ENCODE peak calls at places on chromosomes 4 and X, in four cellular contexts. One of them, this sample, is unnamed.

GRCh38 chr4:68278045-68278444 is 32.6 kb upstream of the TMPRSS11B start:
- DNase-seq in GM12878: no peak
- DNase-seq in K562: no peak
- DNase-seq in SK-N-SH: no peak
- DNase-seq in this sample: no peak

GRCh38 chrX:84729809-84730208 is 227.6 kb upstream of the HDX start:
- DNase-seq in GM12878: peak; percentile 5
- DNase-seq in K562: peak; percentile 15
- DNase-seq in SK-N-SH: peak; percentile 30
- DNase-seq in this sample: peak; percentile 7

GRCh38 chr4:122827258-122827887 is 742 bp downstream of the FGF2 start:
- DNase-seq in GM12878: peak; percentile 8
- DNase-seq in K562: peak; percentile 65
- DNase-seq in SK-N-SH: peak; percentile 92
- DNase-seq in this sample: peak; percentile 55

GRCh38 chr4:156673483-156673882 is 298.1 kb downstream of the PDGFC start:
- DNase-seq in GM12878: no peak
- DNase-seq in K562: no peak
- DNase-seq in SK-N-SH: no peak
- DNase-seq in this sample: no peak

GRCh38 chr4:145278341-145279121 is 98.1 kb upstream of the OTUD4 start:
- DNase-seq in GM12878: no peak
- DNase-seq in K562: peak; percentile 55
- DNase-seq in SK-N-SH: no peak
- DNase-seq in this sample: peak; percentile 69

GRCh38 chr4:164293181-164293580 is 460.8 kb upstream of the SMIM31 start:
- DNase-seq in GM12878: no peak
- DNase-seq in K562: no peak
- DNase-seq in SK-N-SH: no peak
- DNase-seq in this sample: no peak

GRCh38 chr4:1578301-1578781 is 105.8 kb downstream of the FAM53A start:
- DNase-seq in GM12878: no peak
- DNase-seq in K562: no peak
- DNase-seq in SK-N-SH: no peak
- DNase-seq in this sample: no peak

GRCh38 chrX:74421181-74422028 is at the start of gene SLC16A2:
- DNase-seq in GM12878: no peak
- DNase-seq in K562: no peak
- DNase-seq in SK-N-SH: peak; percentile 86
- DNase-seq in this sample: peak; percentile 48

GRCh38 chr4:166143227-166143626 is 270.2 kb downstream of the TLL1 start:
- DNase-seq in GM12878: no peak
- DNase-seq in K562: no peak
- DNase-seq in SK-N-SH: no peak
- DNase-seq in this sample: no peak

GRCh38 chr4:74675673-74676279 is 118.5 kb downstream of the BTC start:
- DNase-seq in GM12878: no peak
- DNase-seq in K562: peak; percentile 39
- DNase-seq in SK-N-SH: peak; percentile 10
- DNase-seq in this sample: peak; percentile 70

GRCh38 chrX:84893897-84894296 is 109.8 kb upstream of the APOOL start:
- DNase-seq in GM12878: no peak
- DNase-seq in K562: no peak
- DNase-seq in SK-N-SH: no peak
- DNase-seq in this sample: no peak

GRCh38 chr4:2924286-2924685 is 38.9 kb downstream of the NOP14 start:
- DNase-seq in GM12878: no peak
- DNase-seq in K562: no peak
- DNase-seq in SK-N-SH: no peak
- DNase-seq in this sample: no peak

GRCh38 chr4:64643841-64644240 is 234.6 kb upstream of the TECRL start:
- DNase-seq in GM12878: no peak
- DNase-seq in K562: no peak
- DNase-seq in SK-N-SH: no peak
- DNase-seq in this sample: no peak

GRCh38 chrX:30659421-30659820 is 6.2 kb downstream of the GK start:
- DNase-seq in GM12878: no peak
- DNase-seq in K562: peak; percentile 29
- DNase-seq in SK-N-SH: no peak
- DNase-seq in this sample: peak; percentile 52

DNA sequence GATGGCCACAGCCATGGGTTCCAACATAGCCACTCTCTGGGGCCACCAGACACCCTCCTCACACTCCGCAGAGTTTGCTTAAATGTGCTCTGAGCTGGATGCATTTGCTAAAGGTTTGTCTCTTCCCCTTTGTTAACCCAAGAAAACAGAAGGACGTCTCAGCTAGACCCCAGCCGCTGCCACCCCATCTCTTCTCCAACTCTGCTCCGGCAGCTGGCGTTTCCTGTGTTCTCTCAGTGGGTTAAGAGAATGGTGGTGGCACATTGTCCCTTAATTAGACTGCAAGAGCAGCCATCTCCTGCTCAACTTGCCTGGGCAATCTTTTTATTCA is 43.7 kb upstream of the FAM9C start:
- DNase-seq in GM12878: no peak
- DNase-seq in K562: no peak
- DNase-seq in SK-N-SH: no peak
- DNase-seq in this sample: no peak
- H3K9ac ChIP-seq in GM12878: peak overlapping the region; percentile 85
- H3K9ac ChIP-seq in K562: no peak overlapping the region
- H3K9ac ChIP-seq in SK-N-SH: no peak overlapping the region
- H3K9ac ChIP-seq in this sample: no peak overlapping the region

DNA sequence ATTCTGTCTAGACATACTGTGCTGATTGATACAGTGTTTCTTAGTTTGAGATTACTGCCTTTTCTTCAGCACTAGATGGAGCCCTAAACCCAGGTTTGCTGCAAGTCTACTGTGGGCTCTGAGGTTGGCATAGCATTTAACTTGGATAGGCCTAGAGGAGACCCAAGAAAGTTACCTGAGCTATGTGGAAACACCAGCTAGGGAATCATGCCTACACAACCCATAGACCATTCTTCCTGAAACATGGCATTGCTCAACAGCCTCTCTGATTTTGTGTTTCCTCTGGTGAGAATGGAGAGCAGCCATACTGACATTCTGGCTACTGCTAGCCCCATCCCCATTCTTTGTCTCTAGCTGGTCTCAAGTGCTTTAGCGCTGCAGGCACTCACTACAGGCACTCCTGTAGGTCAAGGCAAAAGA is 287.7 kb upstream of the PCDH18 start:
- DNase-seq in GM12878: peak; percentile 1
- DNase-seq in K562: no peak
- DNase-seq in SK-N-SH: peak; percentile 9
- DNase-seq in this sample: peak; percentile 61
- TF ChIP-seq CTCF in GM12878: peak; percentile 77
- TF ChIP-seq CTCF in K562: peak; percentile 46
- TF ChIP-seq CTCF in SK-N-SH: peak; percentile 63
- TF ChIP-seq CTCF in this sample: peak; percentile 46

GRCh38 chr4:173370477-173371291 is at the start of gene SAP30:
- DNase-seq in GM12878: peak; percentile 89
- DNase-seq in K562: peak; percentile 96
- DNase-seq in SK-N-SH: peak; percentile 98
- DNase-seq in this sample: peak; percentile 99

GRCh38 chr4:173367946-173368345 is 2.8 kb upstream of the SAP30 start:
- DNase-seq in GM12878: no peak
- DNase-seq in K562: no peak
- DNase-seq in SK-N-SH: no peak
- DNase-seq in this sample: peak; percentile 24

GRCh38 chr4:173374588-173374987 is 3.8 kb downstream of the SAP30 start:
- DNase-seq in GM12878: no peak
- DNase-seq in K562: no peak
- DNase-seq in SK-N-SH: no peak
- DNase-seq in this sample: no peak

GRCh38 chr4:173370130-173370476 is 651 bp upstream of the SAP30 start:
- DNase-seq in GM12878: no peak
- DNase-seq in K562: peak; percentile 32
- DNase-seq in SK-N-SH: peak; percentile 31
- DNase-seq in this sample: no peak

GRCh38 chr4:173371292-173372192 is 788 bp downstream of the SAP30 start:
- DNase-seq in GM12878: no peak
- DNase-seq in K562: peak; percentile 46
- DNase-seq in SK-N-SH: peak; percentile 56
- DNase-seq in this sample: peak; percentile 83
- TF ChIP-seq POLR2AphosphoS5 in GM12878: no peak
- TF ChIP-seq POLR2AphosphoS5 in K562: no peak
- TF ChIP-seq POLR2AphosphoS5 in SK-N-SH: no peak
- TF ChIP-seq POLR2AphosphoS5 in this sample: no peak

GRCh38 chrX:15739886-15740285 is 1.8 kb downstream of the CA5B start:
- DNase-seq in GM12878: no peak
- DNase-seq in K562: no peak
- DNase-seq in SK-N-SH: no peak
- DNase-seq in this sample: no peak

GRCh38 chrX:15737957-15738685 is at the start of gene CA5B:
- DNase-seq in GM12878: peak; percentile 87
- DNase-seq in K562: peak; percentile 97
- DNase-seq in SK-N-SH: peak; percentile 94
- DNase-seq in this sample: peak; percentile 94

GRCh38 chrX:15744181-15744867 is 6.3 kb downstream of the CA5B start:
- DNase-seq in GM12878: no peak
- DNase-seq in K562: no peak
- DNase-seq in SK-N-SH: no peak
- DNase-seq in this sample: no peak

GRCh38 chrX:15737188-15737956 is 698 bp upstream of the CA5B start:
- DNase-seq in GM12878: no peak
- DNase-seq in K562: no peak
- DNase-seq in SK-N-SH: no peak
- DNase-seq in this sample: peak; percentile 9

DNA sequence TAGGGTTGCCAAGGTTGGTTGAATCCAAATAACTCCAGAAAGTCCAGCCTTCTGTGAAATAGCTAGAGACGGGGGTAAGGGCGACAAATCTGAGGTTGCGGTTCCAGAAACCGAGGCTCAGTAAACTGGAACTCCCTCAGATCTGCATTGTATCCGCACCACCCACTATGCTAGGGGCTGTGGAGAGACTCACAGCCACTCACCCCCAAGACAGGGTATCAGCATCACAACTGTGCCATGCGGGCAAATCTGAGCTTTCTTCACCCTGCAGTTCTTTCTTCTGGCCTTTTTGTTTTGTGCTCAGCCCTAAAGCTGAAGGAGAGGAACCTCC is 581 bp downstream of the CA5B start:
- DNase-seq in GM12878: no peak
- DNase-seq in K562: no peak
- DNase-seq in SK-N-SH: no peak
- DNase-seq in this sample: no peak
- H3K9ac ChIP-seq in GM12878: peak overlapping the region; percentile 52
- H3K9ac ChIP-seq in K562: no peak overlapping the region
- H3K9ac ChIP-seq in SK-N-SH: no peak overlapping the region
- H3K9ac ChIP-seq in this sample: no peak overlapping the region

GRCh38 chr4:159444668-159445067 is 341.8 kb downstream of the RAPGEF2 start:
- DNase-seq in GM12878: no peak
- DNase-seq in K562: no peak
- DNase-seq in SK-N-SH: no peak
- DNase-seq in this sample: peak; percentile 10
- TF ChIP-seq CTCF in GM12878: no peak
- TF ChIP-seq CTCF in K562: peak; percentile 41
- TF ChIP-seq CTCF in SK-N-SH: peak; percentile 26
- TF ChIP-seq CTCF in this sample: peak; percentile 12

This sample was measured in endothelial cell of umbilical vein.